ENCODE peak calls at places on chromosomes 2 and 18, in four cellular contexts. A is HepG2, W is K562, T is H1. R is an unnamed sample.

GRCh38 chr2:150088538-150088937 is 398.9 kb downstream of the RND3 start:
- DNase-seq in A (no peak), W (no peak), T (no peak), R (no peak)

GRCh38 chr2:47080888-47081301 is 74.2 kb downstream of the STPG4 start:
- DNase-seq in A (no peak), W (no peak), T (no peak), R (no peak)

GRCh38 chr18:8982416-8983183 is 119.9 kb upstream of the NDUFV2 start:
- DNase-seq in A (peak), W (peak), T (no peak), R (peak)

GRCh38 chr2:39780825-39781600 is 2.0 kb upstream of the THUMPD2 start:
- DNase-seq in A (peak), W (peak), T (no peak), R (peak)

GRCh38 chr2:72993147-72993546 is 75.8 kb downstream of the EMX1 start:
- DNase-seq in A (peak), W (peak), T (peak), R (peak)

GRCh38 chr2:30165050-30165520 is 18.3 kb downstream of the YPEL5 start:
- DNase-seq in A (peak), W (peak), T (no peak), R (peak)

GRCh38 chr2:102632380-102633175 is 13.2 kb downstream of the SLC9A2 start:
- DNase-seq in A (no peak), W (no peak), T (no peak), R (no peak)

GRCh38 chr2:172246649-172247048 is 143.9 kb upstream of the DLX2 start:
- DNase-seq in A (peak), W (no peak), T (no peak), R (no peak)

GRCh38 chr2:23633966-23634365 is 249.0 kb downstream of the KLHL29 start:
- DNase-seq in A (no peak), W (no peak), T (no peak), R (no peak)

GRCh38 chr2:210502997-210503621 is 26.6 kb upstream of the LANCL1 start:
- DNase-seq in A (peak), W (peak), T (peak), R (peak)

GRCh38 chr2:186543561-186544131 is 46.2 kb upstream of the ITGAV start:
- DNase-seq in A (no peak), W (no peak), T (no peak), R (peak)

GRCh38 chr18:49123431-49123830 is 172.7 kb upstream of the SMAD7 start:
- DNase-seq in A (no peak), W (no peak), T (no peak), R (no peak)

GRCh38 chr2:217103752-217104540 is 244.1 kb upstream of the TNP1 start:
- DNase-seq in A (no peak), W (no peak), T (no peak), R (no peak)

GRCh38 chr2:177275041-177275440 is 10.5 kb upstream of the NFE2L2 start:
- DNase-seq in A (no peak), W (no peak), T (no peak), R (peak)

GRCh38 chr18:62480927-62481326 is 41.9 kb upstream of the ZCCHC2 start:
- DNase-seq in A (no peak), W (no peak), T (no peak), R (no peak)

GRCh38 chr18:5467666-5468065 is 76.1 kb downstream of the EPB41L3 start:
- DNase-seq in A (no peak), W (no peak), T (no peak), R (no peak)

GRCh38 chr18:55856191-55856590 is 268.2 kb upstream of the TCF4 start:
- DNase-seq in A (no peak), W (no peak), T (no peak), R (peak)

GRCh38 chr2:28430790-28431418 is 38.2 kb downstream of the FOSL2 start:
- DNase-seq in A (no peak), W (no peak), T (no peak), R (no peak)

GRCh38 chr18:44819944-44820510 is 139.3 kb downstream of the SETBP1 start:
- DNase-seq in A (no peak), W (no peak), T (no peak), R (no peak)

GRCh38 chr2:238021327-238021726 is 39.5 kb upstream of the SCLY start:
- DNase-seq in A (no peak), W (no peak), T (no peak), R (peak)

GRCh38 chr2:63050186-63050915 is at the start of gene OTX1:
- DNase-seq in A (peak), W (peak), T (peak), R (peak)

GRCh38 chr2:223104336-223104735 is 52.3 kb downstream of the KCNE4 start:
- DNase-seq in A (no peak), W (no peak), T (no peak), R (no peak)

GRCh38 chr2:105557021-105557420 is 158.2 kb upstream of the FHL2 start:
- DNase-seq in A (no peak), W (no peak), T (no peak), R (no peak)

GRCh38 chr2:100813527-100813926 is 6.4 kb upstream of the NPAS2 start:
- DNase-seq in A (no peak), W (no peak), T (no peak), R (no peak)

GRCh38 chr2:3179208-3179607 is 198.4 kb downstream of the EIPR1 start:
- DNase-seq in A (no peak), W (no peak), T (peak), R (peak)

GRCh38 chr18:10748641-10749040 is 222.8 kb downstream of the NAPG start:
- DNase-seq in A (no peak), W (no peak), T (no peak), R (no peak)

GRCh38 chr2:24638568-24638967 is 147.5 kb downstream of the NCOA1 start:
- DNase-seq in A (no peak), W (no peak), T (no peak), R (no peak)

GRCh38 chr2:128178650-128179460 is 87.9 kb downstream of the UGGT1 start:
- DNase-seq in A (peak), W (peak), T (peak), R (peak)

GRCh38 chr2:197378494-197378972 is 56.3 kb downstream of the SF3B1 start:
- DNase-seq in A (peak), W (peak), T (peak), R (peak)

GRCh38 chr18:79467126-79467525 is 71.4 kb downstream of the NFATC1 start:
- DNase-seq in A (no peak), W (no peak), T (no peak), R (no peak)

DNA sequence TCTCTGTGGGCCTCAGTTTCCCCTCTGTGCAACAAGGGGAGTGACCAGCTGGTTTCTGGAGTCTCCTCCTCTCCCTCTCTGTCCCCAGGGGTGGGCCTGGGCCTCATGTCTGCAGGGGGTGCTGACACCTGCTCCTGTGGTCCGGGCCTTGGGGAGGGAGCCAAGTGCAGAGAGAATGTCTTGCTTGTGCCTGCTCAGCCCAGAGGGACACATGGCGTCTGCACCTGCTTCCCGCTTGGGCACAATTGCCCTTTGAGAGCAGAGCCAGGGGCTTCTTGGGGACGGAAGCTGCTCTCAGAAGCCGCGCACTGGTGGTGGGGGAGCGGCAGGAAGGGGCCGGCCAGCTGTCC is 3.7 kb downstream of the NEU4 start:
- DNase-seq in A (no peak), W (no peak), T (no peak), R (no peak)
- TF ChIP-seq KDM1A in A (no peak), W (no peak), T (no peak), R (no peak)

GRCh38 chr2:120913972-120914838 is 178.5 kb downstream of the GLI2 start:
- DNase-seq in A (no peak), W (no peak), T (no peak), R (no peak)
- H3K4me2 ChIP-seq in A (no peak), W (peak), T (no peak), R (peak)

DNA sequence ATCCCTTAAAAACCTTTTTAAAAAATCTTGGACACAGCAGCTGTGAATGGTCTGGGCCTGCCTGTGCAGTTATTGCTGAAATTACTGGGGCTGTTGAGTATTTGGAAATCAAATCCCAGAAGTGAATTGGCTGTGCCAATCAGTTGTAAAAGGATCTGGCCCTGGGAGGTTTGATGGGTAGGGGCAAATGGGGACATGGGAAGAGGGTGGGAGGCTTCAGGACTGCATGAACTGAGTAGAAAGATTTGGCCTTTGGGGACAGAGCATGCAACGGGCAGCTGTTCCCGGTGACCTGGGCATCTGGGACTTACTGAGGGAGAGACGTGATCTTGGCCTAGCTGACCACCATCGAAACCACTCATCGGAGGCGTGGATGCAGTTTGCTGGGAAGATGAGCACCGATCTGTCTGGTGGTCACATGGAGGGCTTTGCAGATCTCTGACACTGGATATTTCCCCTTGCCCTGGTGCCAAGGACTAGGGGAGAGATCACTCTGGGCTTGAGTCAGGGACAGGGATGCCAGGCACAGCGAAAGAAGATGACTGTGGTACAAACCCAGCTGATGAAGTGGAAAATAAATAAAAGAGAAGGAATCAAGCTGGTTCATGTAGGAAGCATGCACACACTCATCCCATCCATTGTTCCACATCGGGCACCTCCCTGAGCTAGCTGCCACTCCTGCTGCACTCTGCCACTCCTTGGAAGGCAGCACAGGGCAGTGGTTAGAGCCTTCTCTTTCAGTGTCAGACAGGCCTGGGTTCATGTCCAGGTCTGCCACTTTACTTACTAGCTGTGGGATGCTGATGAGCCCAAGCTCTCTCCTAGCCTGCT is 58.4 kb downstream of the SEMA4F start:
- DNase-seq in A (no peak), W (no peak), T (no peak), R (no peak)
- TF ChIP-seq RNF2 in A (no peak), W (no peak), T (no peak), R (no peak)

GRCh38 chr2:226131299-226131784 is 668.3 kb downstream of the IRS1 start:
- DNase-seq in A (no peak), W (no peak), T (no peak), R (no peak)
- TF ChIP-seq KDM1A in A (no peak), W (no peak), T (no peak), R (no peak)

DNA sequence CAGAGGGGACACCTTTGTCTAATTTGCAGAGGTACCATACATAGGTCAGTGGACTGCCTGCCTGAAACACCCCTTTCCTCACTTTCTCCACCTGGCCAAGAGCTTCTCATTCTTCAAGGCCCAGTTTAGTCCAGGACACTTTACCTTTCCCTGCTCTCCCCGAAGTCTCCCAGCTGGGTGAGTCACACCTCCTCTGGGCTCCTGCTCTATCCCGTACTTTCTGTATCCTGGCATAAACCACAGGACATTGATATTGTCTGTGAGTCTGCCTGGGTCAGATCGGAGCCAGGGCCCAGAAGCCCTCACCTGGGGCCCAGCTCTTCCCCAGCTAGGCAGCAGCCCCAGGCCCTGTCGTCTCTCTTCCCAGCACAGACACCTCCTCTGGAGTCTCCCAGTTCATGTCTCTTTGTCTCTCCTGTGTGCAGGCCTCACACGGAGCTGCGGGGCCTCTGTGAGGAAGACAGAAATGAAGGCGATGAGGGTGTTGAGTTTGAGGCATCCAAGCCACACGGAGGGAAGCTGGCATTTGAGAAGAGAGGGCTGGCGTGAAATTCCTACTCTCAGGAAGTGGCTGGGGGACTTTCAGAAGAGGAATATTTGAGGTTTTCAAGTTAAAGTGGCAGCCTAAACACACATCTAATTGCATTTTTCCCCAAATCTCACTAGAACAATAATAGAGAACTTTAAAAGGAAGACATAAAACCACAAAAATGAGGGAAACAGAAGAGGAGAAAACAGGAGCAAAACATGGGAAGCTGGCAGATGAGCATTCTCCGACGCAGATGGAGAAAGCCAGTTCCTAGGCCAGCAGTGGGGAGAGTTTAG is 79.6 kb upstream of the LAPTM4A start:
- DNase-seq in A (no peak), W (no peak), T (no peak), R (no peak)
- H3K4me2 ChIP-seq in A (no peak), W (no peak), T (no peak), R (no peak)

GRCh38 chr2:96985181-96985580 is 1.2 kb downstream of the FAM178B start:
- DNase-seq in A (no peak), W (peak), T (peak), R (no peak)

GRCh38 chr2:96987264-96987909 is 1.0 kb upstream of the FAM178B start:
- DNase-seq in A (no peak), W (no peak), T (no peak), R (no peak)

GRCh38 chr2:96984300-96984699 is 2.1 kb downstream of the FAM178B start:
- DNase-seq in A (no peak), W (no peak), T (no peak), R (no peak)

GRCh38 chr2:96985630-96986385 is 572 bp downstream of the FAM178B start:
- DNase-seq in A (no peak), W (peak), T (no peak), R (no peak)
- TF ChIP-seq RNF2 in A (no peak), W (no peak), T (no peak), R (no peak)

GRCh38 chr2:98479959-98480524 is 35.4 kb downstream of the INPP4A start:
- DNase-seq in A (no peak), W (no peak), T (no peak), R (no peak)
- TF ChIP-seq KDM1A in A (no peak), W (no peak), T (no peak), R (no peak)

GRCh38 chr2:191262436-191262835 is 17.2 kb downstream of the MYO1B start:
- DNase-seq in A (no peak), W (no peak), T (no peak), R (no peak)

GRCh38 chr2:191266201-191266600 is 21.0 kb downstream of the MYO1B start:
- DNase-seq in A (no peak), W (no peak), T (no peak), R (no peak)

GRCh38 chr2:191263050-191263449 is 17.8 kb downstream of the MYO1B start:
- DNase-seq in A (peak), W (no peak), T (no peak), R (no peak)

GRCh38 chr2:191265311-191266170 is 20.3 kb downstream of the MYO1B start:
- DNase-seq in A (no peak), W (no peak), T (no peak), R (no peak)

GRCh38 chr2:191264647-191265079 is 19.5 kb downstream of the MYO1B start:
- DNase-seq in A (no peak), W (no peak), T (no peak), R (no peak)
- H3K4me2 ChIP-seq in A (no peak), W (no peak), T (no peak), R (peak)

R was measured in A549.